ENCODE peak calls at places on chromosomes 12 and 14, in nine cellular contexts. P, M, W, C, U, S, G, Z and H are unnamed samples. For H3K4me1, the result is how much of the 10 kb centered on the place peaks cover.

GRCh38 chr12:124749725-124750124 is 113.9 kb downstream of the SCARB1 start:
- DNase-seq in P (no peak), M (no peak), W (no peak), C (no peak), U (no peak), S (no peak), G (no peak), Z (no peak), H (peak)

GRCh38 chr14:79645753-79646362 is 565.4 kb downstream of the DIO2 start:
- DNase-seq in P (no peak), M (no peak), W (no peak), C (no peak), U (no peak), S (no peak), G (no peak), Z (no peak), H (no peak)

GRCh38 chr12:84805474-84805858 is 107.1 kb downstream of the SLC6A15 start:
- DNase-seq in P (no peak), M (no peak), W (peak), C (peak), U (no peak), S (no peak), G (peak), Z (no peak), H (no peak)

GRCh38 chr14:52119030-52119429 is 50.2 kb upstream of the NID2 start:
- DNase-seq in P (no peak), M (no peak), W (no peak), C (no peak), U (no peak), S (no peak), G (no peak), Z (peak), H (no peak)

GRCh38 chr14:58884442-58884841 is 246.7 kb downstream of the DACT1 start:
- DNase-seq in P (no peak), M (no peak), W (no peak), C (no peak), U (no peak), S (no peak), G (no peak), Z (no peak), H (no peak)

GRCh38 chr12:74412607-74413230 is 124.9 kb upstream of the ATXN7L3B start:
- DNase-seq in P (no peak), M (peak), W (no peak), C (no peak), U (no peak), S (peak), G (peak), Z (peak), H (no peak)

GRCh38 chr14:52391866-52392600 is 77.9 kb downstream of the PTGER2 start:
- DNase-seq in P (no peak), M (peak), W (no peak), C (no peak), U (no peak), S (peak), G (no peak), Z (peak), H (no peak)

GRCh38 chr14:58871972-58872530 is 234.3 kb downstream of the DACT1 start:
- DNase-seq in P (no peak), M (peak), W (no peak), C (no peak), U (no peak), S (no peak), G (no peak), Z (peak), H (no peak)

GRCh38 chr12:113098428-113099028 is 37.0 kb downstream of the RASAL1 start:
- DNase-seq in P (peak), M (peak), W (peak), C (peak), U (peak), S (peak), G (peak), Z (peak), H (peak)

GRCh38 chr14:100901391-100902183 is 1.9 kb downstream of the RTL1 start:
- DNase-seq in P (no peak), M (no peak), W (no peak), C (no peak), U (no peak), S (no peak), G (no peak), Z (no peak), H (no peak)

GRCh38 chr12:32400114-32400672 is 835 bp downstream of the FGD4 start:
- DNase-seq in P (no peak), M (no peak), W (peak), C (peak), U (no peak), S (peak), G (no peak), Z (no peak), H (no peak)

GRCh38 chr14:99182548-99183115 is 89.4 kb downstream of the BCL11B start:
- DNase-seq in P (no peak), M (no peak), W (no peak), C (no peak), U (no peak), S (no peak), G (no peak), Z (no peak), H (no peak)

GRCh38 chr12:19239046-19239445 is 109.5 kb downstream of the PLEKHA5 start:
- DNase-seq in P (no peak), M (no peak), W (no peak), C (no peak), U (no peak), S (no peak), G (no peak), Z (no peak), H (no peak)

GRCh38 chr12:39467432-39467870 is 24.5 kb upstream of the KIF21A start:
- DNase-seq in P (no peak), M (peak), W (no peak), C (no peak), U (no peak), S (no peak), G (no peak), Z (peak), H (no peak)

GRCh38 chr14:60651936-60652673 is 2.8 kb upstream of the SIX1 start:
- DNase-seq in P (no peak), M (no peak), W (peak), C (no peak), U (no peak), S (no peak), G (peak), Z (peak), H (no peak)

GRCh38 chr12:14314801-14315200 is 50.7 kb upstream of the ATF7IP start:
- DNase-seq in P (no peak), M (no peak), W (no peak), C (no peak), U (no peak), S (no peak), G (no peak), Z (no peak), H (no peak)

GRCh38 chr12:78559441-78559840 is 305.1 kb upstream of the SYT1 start:
- DNase-seq in P (no peak), M (no peak), W (no peak), C (no peak), U (no peak), S (no peak), G (no peak), Z (no peak), H (no peak)

GRCh38 chr14:73888971-73889370 is 2.3 kb downstream of the ZNF410 start:
- DNase-seq in P (no peak), M (peak), W (no peak), C (no peak), U (no peak), S (no peak), G (no peak), Z (no peak), H (no peak)

GRCh38 chr14:44829021-44829420 is 132.7 kb downstream of the KLHL28 start:
- DNase-seq in P (no peak), M (no peak), W (no peak), C (no peak), U (no peak), S (no peak), G (no peak), Z (no peak), H (no peak)

GRCh38 chr14:30214014-30214413 is 286.4 kb upstream of the PRKD1 start:
- DNase-seq in P (no peak), M (peak), W (no peak), C (no peak), U (no peak), S (no peak), G (no peak), Z (no peak), H (no peak)

GRCh38 chr12:132955094-132955932 is 793 bp downstream of the ZNF605 start:
- DNase-seq in P (no peak), M (peak), W (peak), C (no peak), U (no peak), S (no peak), G (peak), Z (peak), H (no peak)

GRCh38 chr14:34538871-34539406 is 562 bp downstream of the EAPP start:
- DNase-seq in P (no peak), M (no peak), W (no peak), C (no peak), U (no peak), S (no peak), G (no peak), Z (peak), H (no peak)

GRCh38 chr14:29900609-29901350 is 26.9 kb downstream of the PRKD1 start:
- DNase-seq in P (no peak), M (no peak), W (no peak), C (no peak), U (no peak), S (no peak), G (no peak), Z (no peak), H (no peak)

GRCh38 chr12:53603804-53604203 is 22.4 kb downstream of the ATF7 start:
- DNase-seq in P (no peak), M (no peak), W (no peak), C (no peak), U (no peak), S (no peak), G (no peak), Z (no peak), H (no peak)

GRCh38 chr14:83006071-83006670 is 1472.5 kb upstream of the SEL1L start:
- DNase-seq in P (no peak), M (no peak), W (no peak), C (no peak), U (no peak), S (no peak), G (no peak), Z (no peak), H (no peak)

GRCh38 chr12:27614866-27615265 is 81.4 kb upstream of the REP15 start:
- DNase-seq in P (no peak), M (no peak), W (no peak), C (no peak), U (no peak), S (no peak), G (no peak), Z (no peak), H (no peak)
- H3K4me1 ChIP-seq in P (under half), M (under half), W (under half), C (under half), U (under half), S (half or more), G (under half), Z (under half), H (under half)

GRCh38 chr12:57091633-57092528 is 3.0 kb downstream of the NAB2 start:
- DNase-seq in P (no peak), M (no peak), W (no peak), C (no peak), U (no peak), S (no peak), G (no peak), Z (no peak), H (no peak)
- H3K4me1 ChIP-seq in P (under half), M (under half), W (under half), C (under half), U (under half), S (half or more), G (under half), Z (under half), H (under half)

GRCh38 chr12:109289004-109289403 is 20.1 kb downstream of the FOXN4 start:
- DNase-seq in P (no peak), M (no peak), W (no peak), C (no peak), U (no peak), S (no peak), G (no peak), Z (peak), H (no peak)
- H3K4me1 ChIP-seq in P (under half), M (under half), W (under half), C (under half), U (under half), S (under half), G (under half), Z (under half), H (under half)

DNA sequence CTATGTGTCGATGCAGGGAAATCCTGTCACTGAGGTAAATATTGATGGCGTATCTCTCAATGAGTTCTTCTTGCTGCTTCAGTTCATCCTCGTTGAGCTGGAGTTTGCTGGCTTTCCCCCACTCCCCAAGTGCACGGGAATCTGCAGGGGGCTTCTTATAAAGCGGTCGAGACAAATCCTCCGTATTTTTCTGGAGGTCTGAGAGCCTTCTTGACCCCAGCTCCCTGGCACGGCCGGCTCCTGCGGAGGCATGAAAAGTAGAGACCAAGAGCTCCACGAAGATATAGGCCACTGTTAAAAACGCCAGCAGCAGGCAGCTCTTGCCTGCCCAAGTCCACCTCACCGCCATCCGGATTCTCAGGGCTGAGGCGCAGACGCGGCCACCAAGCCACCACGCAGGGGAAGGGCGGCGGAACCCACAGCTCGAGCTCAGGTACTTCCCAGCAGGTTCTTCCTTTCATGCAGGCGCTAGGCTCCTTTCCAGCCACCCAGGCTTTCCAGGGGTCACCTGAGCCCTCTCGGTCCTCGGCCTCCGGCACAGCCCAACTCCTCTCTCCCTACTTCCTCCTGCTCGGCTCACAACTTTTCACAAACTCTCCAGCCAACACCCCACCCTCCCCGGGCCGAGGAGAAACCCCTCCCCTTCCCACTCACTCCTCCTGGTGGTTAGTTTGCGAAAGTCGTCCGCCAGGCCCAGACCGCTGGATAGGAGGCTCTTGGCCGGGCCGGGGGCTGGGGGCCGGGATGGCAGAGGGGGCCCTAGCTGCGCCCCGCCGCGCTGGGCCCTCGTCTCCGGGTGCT is at the start of gene GALNT4:
- DNase-seq in P (peak), M (peak), W (peak), C (peak), U (peak), S (peak), G (peak), Z (peak), H (peak)
- H3K4me1 ChIP-seq in P (under half), M (under half), W (under half), C (under half), U (under half), S (under half), G (under half), Z (under half), H (under half)

DNA sequence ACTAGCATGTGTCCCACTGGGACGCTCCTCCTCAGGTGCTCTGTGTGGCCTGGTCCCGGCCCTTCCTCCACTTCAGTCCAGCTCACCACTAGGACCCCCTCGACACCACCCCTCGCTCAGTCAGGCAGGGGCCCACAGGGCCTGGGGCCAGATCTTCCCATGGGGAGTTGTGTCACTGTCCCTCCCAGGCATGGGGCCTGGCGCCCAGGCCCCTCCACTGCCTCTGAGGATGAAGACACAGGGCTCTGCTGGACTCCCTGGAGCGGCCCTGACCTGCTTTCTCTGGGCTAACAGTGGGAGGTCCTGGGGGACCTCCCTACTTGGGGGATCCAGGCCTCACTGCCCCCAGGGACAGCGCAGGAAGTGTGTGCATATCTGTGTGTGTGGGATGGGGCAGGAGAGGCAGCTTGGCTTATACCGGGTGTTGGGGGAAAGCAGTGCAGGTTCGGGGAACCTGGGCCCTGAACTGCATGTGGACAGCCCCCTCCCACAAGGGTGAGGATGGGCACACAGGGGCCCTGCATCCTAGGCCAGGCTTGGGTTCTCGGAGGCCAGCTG is 43.8 kb downstream of the KRT80 start:
- DNase-seq in P (no peak), M (peak), W (no peak), C (no peak), U (no peak), S (no peak), G (no peak), Z (no peak), H (peak)
- H3K4me1 ChIP-seq in P (under half), M (under half), W (under half), C (half or more), U (under half), S (half or more), G (under half), Z (under half), H (half or more)

GRCh38 chr14:103102689-103103260 is 8.2 kb downstream of the EXOC3L4 start:
- DNase-seq in P (no peak), M (no peak), W (no peak), C (no peak), U (no peak), S (no peak), G (no peak), Z (no peak), H (no peak)
- H3K4me1 ChIP-seq in P (under half), M (under half), W (under half), C (under half), U (under half), S (under half), G (under half), Z (under half), H (half or more)

GRCh38 chr14:91325211-91325610 is 80.7 kb upstream of the GPR68 start:
- DNase-seq in P (no peak), M (no peak), W (no peak), C (no peak), U (no peak), S (no peak), G (no peak), Z (no peak), H (no peak)
- H3K4me1 ChIP-seq in P (half or more), M (under half), W (under half), C (under half), U (under half), S (under half), G (under half), Z (under half), H (under half)

DNA sequence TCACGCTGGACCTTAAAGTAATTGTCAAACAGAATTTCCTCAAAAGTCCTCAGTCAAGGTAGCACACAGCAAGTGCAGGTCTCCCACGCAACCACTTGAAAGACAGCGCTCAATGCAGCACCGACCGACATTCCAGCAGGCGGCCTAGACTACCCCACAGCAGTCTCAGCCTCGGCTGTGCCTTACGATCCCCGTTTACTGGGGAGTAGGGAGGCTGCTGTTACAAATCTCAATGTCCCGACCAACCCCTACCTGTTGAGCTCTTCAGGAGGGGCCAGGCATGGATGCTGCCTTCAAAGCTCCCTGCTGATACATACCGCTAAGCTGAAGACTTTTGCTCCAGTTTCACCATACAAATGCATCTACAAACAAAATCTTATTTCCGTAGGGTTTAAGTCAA is 21.8 kb downstream of the VPS37B start:
- DNase-seq in P (no peak), M (no peak), W (peak), C (no peak), U (no peak), S (no peak), G (no peak), Z (no peak), H (no peak)
- H3K4me1 ChIP-seq in P (half or more), M (under half), W (under half), C (under half), U (half or more), S (under half), G (under half), Z (under half), H (under half)

DNA sequence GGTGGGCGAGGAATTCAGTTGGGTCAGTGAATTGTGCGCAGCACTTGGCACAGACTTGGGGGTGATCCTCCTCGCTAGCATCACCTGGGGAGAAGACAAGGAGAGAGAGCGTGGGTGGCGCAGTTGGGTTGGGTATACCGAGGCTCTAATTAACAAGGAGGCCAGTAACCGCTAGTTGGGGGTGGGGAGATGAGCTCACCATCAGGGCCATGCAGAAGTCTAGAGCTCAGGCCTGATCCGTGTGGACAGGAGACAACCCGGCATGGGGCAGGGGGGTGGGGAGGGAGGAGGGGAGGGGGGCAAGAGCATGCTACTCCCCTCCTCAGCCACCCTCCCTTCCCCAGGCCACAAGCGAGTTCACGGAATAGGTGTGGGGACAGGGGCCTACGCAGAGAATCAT is 575 bp downstream of the SALL2 start:
- DNase-seq in P (no peak), M (peak), W (peak), C (no peak), U (no peak), S (no peak), G (no peak), Z (peak), H (no peak)
- H3K4me1 ChIP-seq in P (under half), M (under half), W (half or more), C (under half), U (under half), S (under half), G (under half), Z (under half), H (under half)